ENCODE peak calls at places on chromosomes 13 and 19, in eight cellular contexts. B, D, A, Z, E, Q, R and S are unnamed samples.

GRCh38 chr13:63189712-63190111 is 1774.1 kb upstream of the PCDH20 start:
- DNase-seq in B (no peak), D (no peak), A (no peak), Z (no peak), E (no peak), Q (no peak), R (no peak), S (no peak)

GRCh38 chr19:1274852-1275259 is 474 bp upstream of the FAM174C start:
- DNase-seq in B (no peak), D (no peak), A (no peak), Z (no peak), E (no peak), Q (peak; percentile 63), R (no peak), S (no peak)

GRCh38 chr13:113802761-113803160 is 43.7 kb downstream of the TMEM255B start:
- DNase-seq in B (no peak), D (peak; percentile 69), A (no peak), Z (no peak), E (no peak), Q (peak; percentile 20), R (no peak), S (no peak)

GRCh38 chr19:29741776-29742175 is 26.7 kb upstream of the C19orf12 start:
- DNase-seq in B (no peak), D (no peak), A (no peak), Z (no peak), E (no peak), Q (no peak), R (no peak), S (no peak)

GRCh38 chr13:21998279-21998678 is 327.4 kb downstream of the FGF9 start:
- DNase-seq in B (no peak), D (no peak), A (peak; percentile 32), Z (no peak), E (no peak), Q (no peak), R (no peak), S (no peak)

GRCh38 chr19:22627526-22627925 is 6.6 kb upstream of the ZNF492 start:
- DNase-seq in B (no peak), D (no peak), A (no peak), Z (no peak), E (no peak), Q (no peak), R (no peak), S (no peak)

GRCh38 chr13:66546534-66547379 is 683.4 kb downstream of the PCDH9 start:
- DNase-seq in B (no peak), D (no peak), A (no peak), Z (no peak), E (no peak), Q (no peak), R (no peak), S (no peak)

GRCh38 chr19:1650627-1651009 is 1.8 kb downstream of the TCF3 start:
- DNase-seq in B (no peak), D (no peak), A (no peak), Z (no peak), E (peak; percentile 59), Q (no peak), R (no peak), S (no peak)

GRCh38 chr19:719636-720377 is 11.1 kb downstream of the PALM start:
- DNase-seq in B (no peak), D (no peak), A (no peak), Z (peak; percentile 82), E (no peak), Q (no peak), R (no peak), S (no peak)

GRCh38 chr19:10752237-10752912 is 34.5 kb downstream of the DNM2 start:
- DNase-seq in B (no peak), D (no peak), A (peak; percentile 68), Z (no peak), E (no peak), Q (no peak), R (no peak), S (no peak)

GRCh38 chr13:113383089-113383488 is 19.2 kb upstream of the GRTP1 start:
- DNase-seq in B (no peak), D (no peak), A (no peak), Z (no peak), E (no peak), Q (no peak), R (no peak), S (no peak)

GRCh38 chr19:38569368-38569983 is 48.3 kb downstream of the MAP4K1 start:
- DNase-seq in B (no peak), D (no peak), A (no peak), Z (no peak), E (no peak), Q (no peak), R (no peak), S (no peak)

GRCh38 chr13:80726895-80727294 is 386.0 kb upstream of the SPRY2 start:
- DNase-seq in B (no peak), D (no peak), A (no peak), Z (no peak), E (no peak), Q (no peak), R (no peak), S (no peak)

GRCh38 chr19:33438987-33439781 is 65.7 kb downstream of the CEBPG start:
- DNase-seq in B (no peak), D (peak; percentile 57), A (no peak), Z (peak; percentile 39), E (no peak), Q (peak; percentile 33), R (no peak), S (no peak)

GRCh38 chr13:99335603-99336002 is 28.4 kb upstream of the GPR183 start:
- DNase-seq in B (no peak), D (no peak), A (no peak), Z (no peak), E (no peak), Q (no peak), R (no peak), S (no peak)

GRCh38 chr19:35777411-35777841 is 2.1 kb downstream of the ARHGAP33 start:
- DNase-seq in B (no peak), D (peak; percentile 69), A (no peak), Z (no peak), E (no peak), Q (no peak), R (no peak), S (no peak)

GRCh38 chr19:14035706-14036105 is 4.1 kb downstream of the IL27RA start:
- DNase-seq in B (no peak), D (no peak), A (no peak), Z (peak; percentile 2), E (no peak), Q (no peak), R (no peak), S (no peak)

GRCh38 chr19:5687360-5688198 is 2.5 kb upstream of the RPL36 start:
- DNase-seq in B (peak; percentile 19), D (no peak), A (no peak), Z (peak; percentile 69), E (no peak), Q (no peak), R (no peak), S (no peak)
- H3K27ac ChIP-seq in B (no peak overlapping the region), D (peak overlapping the region; percentile 2), A (peak overlapping the region; percentile 71), Z (no peak overlapping the region), E (peak overlapping the region; percentile 83), Q (no peak overlapping the region), R (no peak overlapping the region), S (peak overlapping the region; percentile 73)

GRCh38 chr19:28289294-28290063 is 923.5 kb downstream of the UQCRFS1 start:
- DNase-seq in B (no peak), D (no peak), A (no peak), Z (no peak), E (no peak), Q (no peak), R (peak; percentile 82), S (no peak)
- H3K27ac ChIP-seq in B (peak overlapping the region; percentile 37), D (no peak overlapping the region), A (no peak overlapping the region), Z (no peak overlapping the region), E (no peak overlapping the region), Q (no peak overlapping the region), R (peak overlapping the region; percentile 50), S (no peak overlapping the region)

GRCh38 chr19:48638831-48639381 is 1.7 kb upstream of the DBP start:
- DNase-seq in B (no peak), D (no peak), A (no peak), Z (peak; percentile 76), E (no peak), Q (no peak), R (peak; percentile 41), S (no peak)
- H3K27ac ChIP-seq in B (peak overlapping the region; percentile 95), D (peak overlapping the region; percentile 93), A (peak overlapping the region; percentile 98), Z (peak overlapping the region; percentile 94), E (peak overlapping the region; percentile 98), Q (peak overlapping the region; percentile 97), R (peak overlapping the region; percentile 93), S (peak overlapping the region; percentile 90)

GRCh38 chr19:18502633-18503294 is 19.1 kb downstream of the ELL start:
- DNase-seq in B (peak; percentile 56), D (no peak), A (no peak), Z (peak; percentile 75), E (no peak), Q (no peak), R (peak; percentile 52), S (no peak)

GRCh38 chr19:18504886-18505610 is 16.8 kb downstream of the ELL start:
- DNase-seq in B (no peak), D (no peak), A (no peak), Z (peak; percentile 30), E (no peak), Q (no peak), R (peak; percentile 59), S (no peak)

GRCh38 chr19:18506101-18506534 is 15.8 kb downstream of the ELL start:
- DNase-seq in B (peak; percentile 48), D (no peak), A (no peak), Z (peak; percentile 81), E (no peak), Q (peak; percentile 61), R (no peak), S (no peak)

GRCh38 chr19:18503337-18503970 is 18.4 kb downstream of the ELL start:
- DNase-seq in B (no peak), D (no peak), A (peak; percentile 69), Z (peak; percentile 64), E (no peak), Q (no peak), R (no peak), S (no peak)

GRCh38 chr19:18503971-18504885 is 17.6 kb downstream of the ELL start:
- DNase-seq in B (no peak), D (no peak), A (no peak), Z (peak; percentile 55), E (no peak), Q (no peak), R (peak; percentile 90), S (no peak)
- H3K27ac ChIP-seq in B (peak overlapping the region; percentile 66), D (no peak overlapping the region), A (peak overlapping the region; percentile 83), Z (peak overlapping the region; percentile 29), E (peak overlapping the region; percentile 83), Q (no peak overlapping the region), R (peak overlapping the region; percentile 77), S (no peak overlapping the region)

GRCh38 chr19:5974721-5975387 is 3.1 kb downstream of the RANBP3 start:
- DNase-seq in B (no peak), D (no peak), A (no peak), Z (no peak), E (no peak), Q (peak; percentile 58), R (peak; percentile 60), S (peak; percentile 79)

GRCh38 chr19:5975388-5975728 is 2.6 kb downstream of the RANBP3 start:
- DNase-seq in B (no peak), D (no peak), A (no peak), Z (no peak), E (no peak), Q (no peak), R (no peak), S (no peak)

GRCh38 chr19:5977785-5978605 is at the start of gene RANBP3:
- DNase-seq in B (peak; percentile 99), D (peak; percentile 100), A (peak; percentile 98), Z (peak; percentile 100), E (peak; percentile 97), Q (peak; percentile 100), R (peak; percentile 97), S (peak; percentile 99)

GRCh38 chr19:5977222-5977784 is 637 bp downstream of the RANBP3 start:
- DNase-seq in B (no peak), D (no peak), A (no peak), Z (peak; percentile 70), E (no peak), Q (no peak), R (no peak), S (no peak)

GRCh38 chr19:5976768-5977167 is 1.2 kb downstream of the RANBP3 start:
- DNase-seq in B (no peak), D (no peak), A (no peak), Z (no peak), E (no peak), Q (no peak), R (no peak), S (no peak)
- H3K27ac ChIP-seq in B (no peak overlapping the region), D (no peak overlapping the region), A (peak overlapping the region; percentile 92), Z (no peak overlapping the region), E (no peak overlapping the region), Q (peak overlapping the region; percentile 80), R (no peak overlapping the region), S (peak overlapping the region; percentile 94)